ENCODE peak calls at places on chromosomes 13 and 19, in four cellular contexts. One of them, this sample, is unnamed.

GRCh38 chr19:4108767-4109625 is 14.9 kb downstream of the MAP2K2 start:
- DNase-seq in RWPE2: no peak
- DNase-seq in heart right ventricle: no peak
- DNase-seq in pancreas: no peak
- DNase-seq in this sample: no peak

GRCh38 chr19:22608441-22608840 is 25.7 kb upstream of the ZNF492 start:
- DNase-seq in pancreas: no peak
- DNase-seq in heart right ventricle: no peak
- DNase-seq in RWPE2: no peak
- DNase-seq in this sample: no peak

GRCh38 chr19:17001603-17002183 is 24.9 kb downstream of the CPAMD8 start:
- DNase-seq in heart right ventricle: no peak
- DNase-seq in RWPE2: no peak
- DNase-seq in pancreas: peak; percentile 35
- DNase-seq in this sample: no peak

GRCh38 chr13:51883226-51883600 is 21.4 kb downstream of the CCDC70 start:
- DNase-seq in heart right ventricle: no peak
- DNase-seq in pancreas: no peak
- DNase-seq in RWPE2: no peak
- DNase-seq in this sample: no peak

GRCh38 chr13:91220872-91221271 is 126.6 kb upstream of the MIR17HG start:
- DNase-seq in heart right ventricle: no peak
- DNase-seq in pancreas: no peak
- DNase-seq in RWPE2: no peak
- DNase-seq in this sample: no peak

GRCh38 chr19:11234486-11235075 is 4.8 kb upstream of the ANGPTL8 start:
- DNase-seq in heart right ventricle: no peak
- DNase-seq in RWPE2: no peak
- DNase-seq in pancreas: no peak
- DNase-seq in this sample: no peak

GRCh38 chr19:16462757-16463250 is 9.0 kb downstream of the EPS15L1 start:
- DNase-seq in RWPE2: no peak
- DNase-seq in pancreas: no peak
- DNase-seq in heart right ventricle: no peak
- DNase-seq in this sample: no peak

GRCh38 chr19:50861496-50862286 is 7.0 kb downstream of the KLK3 start:
- DNase-seq in pancreas: no peak
- DNase-seq in RWPE2: no peak
- DNase-seq in heart right ventricle: no peak
- DNase-seq in this sample: no peak

GRCh38 chr19:41740415-41741243 is 14.7 kb upstream of the CEACAM6 start:
- DNase-seq in pancreas: no peak
- DNase-seq in heart right ventricle: no peak
- DNase-seq in RWPE2: no peak
- DNase-seq in this sample: no peak

GRCh38 chr19:52200044-52200443 is 10.2 kb downstream of the PPP2R1A start:
- DNase-seq in heart right ventricle: peak; percentile 46
- DNase-seq in RWPE2: no peak
- DNase-seq in pancreas: no peak
- DNase-seq in this sample: no peak

GRCh38 chr13:100197116-100197515 is 108.2 kb downstream of the PCCA start:
- DNase-seq in RWPE2: no peak
- DNase-seq in pancreas: no peak
- DNase-seq in heart right ventricle: no peak
- DNase-seq in this sample: no peak

GRCh38 chr13:85798999-85799646 is at the start of gene SLITRK6:
- DNase-seq in pancreas: no peak
- DNase-seq in heart right ventricle: no peak
- DNase-seq in RWPE2: peak; percentile 60
- DNase-seq in this sample: no peak

GRCh38 chr13:35765941-35766340 is 289.5 kb upstream of the MAB21L1 start:
- DNase-seq in heart right ventricle: no peak
- DNase-seq in RWPE2: no peak
- DNase-seq in pancreas: no peak
- DNase-seq in this sample: peak; percentile 34

GRCh38 chr19:47133021-47133471 is 2.4 kb downstream of the SAE1 start:
- DNase-seq in RWPE2: no peak
- DNase-seq in pancreas: no peak
- DNase-seq in heart right ventricle: no peak
- DNase-seq in this sample: no peak

GRCh38 chr13:84896128-84896527 is 903.1 kb downstream of the SLITRK6 start:
- DNase-seq in pancreas: no peak
- DNase-seq in heart right ventricle: no peak
- DNase-seq in RWPE2: no peak
- DNase-seq in this sample: peak; percentile 29

GRCh38 chr19:18294467-18294864 is 13.0 kb upstream of the JUND start:
- DNase-seq in heart right ventricle: no peak
- DNase-seq in RWPE2: peak; percentile 91
- DNase-seq in pancreas: no peak
- DNase-seq in this sample: no peak

GRCh38 chr13:23796546-23796945 is 92.7 kb downstream of the MIPEP start:
- DNase-seq in heart right ventricle: no peak
- DNase-seq in RWPE2: no peak
- DNase-seq in pancreas: no peak
- DNase-seq in this sample: no peak

GRCh38 chr13:49893591-49893990 is 42.5 kb downstream of the SPRYD7 start:
- DNase-seq in pancreas: no peak
- DNase-seq in heart right ventricle: no peak
- DNase-seq in RWPE2: no peak
- DNase-seq in this sample: no peak

GRCh38 chr13:75902166-75903104 is 266.3 kb downstream of the LMO7 start:
- DNase-seq in pancreas: no peak
- DNase-seq in RWPE2: no peak
- DNase-seq in heart right ventricle: no peak
- DNase-seq in this sample: no peak

GRCh38 chr13:43245374-43245964 is 222.1 kb downstream of the DNAJC15 start:
- DNase-seq in pancreas: no peak
- DNase-seq in RWPE2: peak; percentile 66
- DNase-seq in heart right ventricle: no peak
- DNase-seq in this sample: no peak

GRCh38 chr13:90545070-90545840 is 802.2 kb upstream of the MIR17HG start:
- DNase-seq in RWPE2: no peak
- DNase-seq in pancreas: peak; percentile 19
- DNase-seq in heart right ventricle: peak; percentile 24
- DNase-seq in this sample: no peak

GRCh38 chr13:111911754-111912452 is 155.0 kb upstream of the SOX1 start:
- DNase-seq in RWPE2: no peak
- DNase-seq in pancreas: no peak
- DNase-seq in heart right ventricle: no peak
- DNase-seq in this sample: no peak

GRCh38 chr19:1874554-1875185 is 10.6 kb downstream of the ABHD17A start:
- DNase-seq in pancreas: no peak
- DNase-seq in RWPE2: no peak
- DNase-seq in heart right ventricle: no peak
- DNase-seq in this sample: no peak

GRCh38 chr13:74444877-74445479 is 310.8 kb upstream of the KLF12 start:
- DNase-seq in RWPE2: no peak
- DNase-seq in pancreas: no peak
- DNase-seq in heart right ventricle: no peak
- DNase-seq in this sample: no peak

GRCh38 chr19:42552086-42553065 is 24.1 kb upstream of the CEACAM1 start:
- DNase-seq in RWPE2: no peak
- DNase-seq in heart right ventricle: no peak
- DNase-seq in pancreas: no peak
- DNase-seq in this sample: no peak

GRCh38 chr19:51651216-51651846 is 4.7 kb upstream of the SIGLEC14 start:
- DNase-seq in heart right ventricle: no peak
- DNase-seq in pancreas: no peak
- DNase-seq in RWPE2: no peak
- DNase-seq in this sample: no peak

GRCh38 chr13:29849731-29850212 is 645 bp downstream of the UBL3 start:
- DNase-seq in RWPE2: no peak
- DNase-seq in pancreas: peak; percentile 89
- DNase-seq in heart right ventricle: peak; percentile 62
- DNase-seq in this sample: peak; percentile 80

GRCh38 chr13:113819731-113820715 is 43.9 kb downstream of the GAS6 start:
- DNase-seq in pancreas: peak; percentile 61
- DNase-seq in heart right ventricle: no peak
- DNase-seq in RWPE2: no peak
- DNase-seq in this sample: peak; percentile 77

GRCh38 chr19:34468400-34468799 is 13.2 kb upstream of the WTIP start:
- DNase-seq in RWPE2: no peak
- DNase-seq in pancreas: no peak
- DNase-seq in heart right ventricle: no peak
- DNase-seq in this sample: no peak

GRCh38 chr13:24452044-24452443 is 60.5 kb downstream of the PARP4 start:
- DNase-seq in pancreas: no peak
- DNase-seq in heart right ventricle: no peak
- DNase-seq in RWPE2: no peak
- DNase-seq in this sample: no peak

GRCh38 chr19:32041681-32042292 is 303.6 kb upstream of the ZNF507 start:
- DNase-seq in RWPE2: no peak
- DNase-seq in heart right ventricle: peak; percentile 27
- DNase-seq in pancreas: no peak
- DNase-seq in this sample: no peak

GRCh38 chr13:113369881-113370280 is 6.0 kb upstream of the GRTP1 start:
- DNase-seq in RWPE2: no peak
- DNase-seq in heart right ventricle: no peak
- DNase-seq in pancreas: no peak
- DNase-seq in this sample: no peak

GRCh38 chr19:15317392-15318011 is 14.8 kb downstream of the BRD4 start:
- DNase-seq in RWPE2: no peak
- DNase-seq in pancreas: no peak
- DNase-seq in heart right ventricle: no peak
- DNase-seq in this sample: no peak

GRCh38 chr19:32018014-32018413 is 327.4 kb upstream of the ZNF507 start:
- DNase-seq in heart right ventricle: no peak
- DNase-seq in RWPE2: peak; percentile 80
- DNase-seq in pancreas: no peak
- DNase-seq in this sample: no peak

GRCh38 chr13:102903659-102904407 is 58.0 kb downstream of the ERCC5 start:
- DNase-seq in pancreas: no peak
- DNase-seq in RWPE2: no peak
- DNase-seq in heart right ventricle: no peak
- DNase-seq in this sample: no peak

GRCh38 chr19:41919948-41920712 is 8.1 kb downstream of the ERFL start:
- DNase-seq in pancreas: peak; percentile 9
- DNase-seq in RWPE2: no peak
- DNase-seq in heart right ventricle: no peak
- DNase-seq in this sample: no peak

GRCh38 chr19:49224856-49225255 is 67.3 kb downstream of the TRPM4 start:
- DNase-seq in pancreas: peak; percentile 73
- DNase-seq in RWPE2: peak; percentile 71
- DNase-seq in heart right ventricle: no peak
- DNase-seq in this sample: no peak

DNA sequence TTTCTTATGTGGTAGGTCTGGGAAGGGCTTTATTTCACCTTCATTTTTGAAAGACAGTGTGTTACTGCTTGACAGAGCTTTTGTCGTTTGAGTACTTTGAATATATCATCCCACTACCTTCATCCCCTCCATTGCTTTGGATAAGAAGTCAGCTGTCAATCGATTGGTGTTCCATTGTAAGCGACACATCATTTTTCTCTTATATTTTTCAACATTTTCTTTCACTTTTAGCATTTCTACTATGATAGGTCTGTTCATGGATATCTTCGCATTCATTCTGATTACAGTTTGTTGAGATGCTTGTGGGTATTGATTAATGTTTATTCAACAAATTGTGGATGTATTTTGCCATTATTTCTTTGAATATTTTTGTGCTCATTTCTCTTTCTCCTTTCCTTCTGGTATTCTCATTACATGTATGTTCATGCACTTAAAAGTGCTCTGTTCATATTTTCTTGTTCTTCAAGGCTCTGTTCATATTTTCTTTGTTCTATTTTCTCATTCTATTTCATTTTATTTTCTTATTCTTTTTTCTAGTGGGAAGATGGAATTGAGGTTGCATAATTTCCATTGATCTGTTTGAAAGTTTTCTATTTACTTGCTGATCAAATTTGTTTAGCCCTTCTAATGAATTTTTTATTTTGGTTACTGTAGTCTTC is 29.2 kb downstream of the ZNF546 start:
- DNase-seq in pancreas: no peak
- DNase-seq in RWPE2: no peak
- DNase-seq in heart right ventricle: no peak
- DNase-seq in this sample: no peak
- H3K9me3 ChIP-seq in pancreas: no peaks in the 10 kb centered on the region
- H3K9me3 ChIP-seq in RWPE2: peaks cover 23% of the 10 kb centered on the region
- H3K9me3 ChIP-seq in heart right ventricle: peaks cover 100% of the 10 kb centered on the region
- H3K9me3 ChIP-seq in this sample: peaks cover 100% of the 10 kb centered on the region

GRCh38 chr19:58084596-58085347 is 13.3 kb downstream of the ZSCAN18 start:
- DNase-seq in heart right ventricle: no peak
- DNase-seq in RWPE2: no peak
- DNase-seq in pancreas: no peak
- DNase-seq in this sample: no peak

GRCh38 chr19:58085348-58085875 is 12.6 kb downstream of the ZSCAN18 start:
- DNase-seq in RWPE2: no peak
- DNase-seq in pancreas: peak; percentile 60
- DNase-seq in heart right ventricle: no peak
- DNase-seq in this sample: peak; percentile 76

DNA sequence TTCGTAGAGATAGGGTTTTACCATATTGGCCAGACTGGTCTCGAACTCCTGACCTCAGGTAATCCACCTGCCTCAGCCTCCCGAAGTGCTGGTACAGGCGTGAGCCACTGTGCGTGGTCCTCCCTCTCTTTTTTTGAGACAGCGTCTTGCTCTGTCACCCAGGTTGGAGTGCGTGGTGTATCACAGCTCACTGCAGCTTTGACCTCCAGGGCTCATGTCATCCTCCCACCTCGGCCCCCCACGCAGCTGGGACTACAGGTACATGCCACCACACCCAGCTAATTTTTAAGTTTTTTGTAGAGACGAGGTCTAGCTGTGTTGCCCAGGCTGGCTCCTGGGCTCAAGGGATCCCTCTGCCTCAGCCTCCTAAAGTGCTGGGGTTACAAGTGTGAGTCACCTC is 18.2 kb downstream of the ZSCAN18 start:
- DNase-seq in RWPE2: no peak
- DNase-seq in heart right ventricle: no peak
- DNase-seq in pancreas: no peak
- DNase-seq in this sample: no peak
- H3K9me3 ChIP-seq in RWPE2: peaks cover 9% of the 10 kb centered on the region
- H3K9me3 ChIP-seq in heart right ventricle: peaks cover 98% of the 10 kb centered on the region
- H3K9me3 ChIP-seq in pancreas: no peaks in the 10 kb centered on the region
- H3K9me3 ChIP-seq in this sample: peaks cover 98% of the 10 kb centered on the region

DNA sequence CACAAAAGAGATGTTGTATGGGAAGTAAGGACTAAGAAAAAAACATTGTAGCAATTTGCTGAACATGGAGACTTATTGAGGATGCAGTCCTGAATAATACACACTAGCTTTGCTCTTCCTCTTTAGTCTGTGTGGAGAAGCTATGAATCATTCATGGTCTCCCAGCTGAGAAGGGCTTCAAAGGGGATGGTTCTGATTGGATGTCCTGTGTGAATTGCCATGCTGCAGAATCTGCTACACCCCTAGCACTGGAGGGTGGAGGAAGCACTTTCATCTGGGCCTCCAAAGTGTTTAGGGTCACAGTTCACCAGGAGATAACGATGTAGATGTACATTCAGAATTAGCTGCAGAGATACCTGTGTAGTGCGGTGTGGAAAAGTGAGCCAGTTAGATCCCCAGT is 321.1 kb upstream of the EDNRB start:
- DNase-seq in RWPE2: no peak
- DNase-seq in pancreas: no peak
- DNase-seq in heart right ventricle: no peak
- DNase-seq in this sample: no peak
- H3K9me3 ChIP-seq in RWPE2: no peaks in the 10 kb centered on the region
- H3K9me3 ChIP-seq in pancreas: no peaks in the 10 kb centered on the region
- H3K9me3 ChIP-seq in heart right ventricle: no peaks in the 10 kb centered on the region
- H3K9me3 ChIP-seq in this sample: no peaks in the 10 kb centered on the region

GRCh38 chr19:43858174-43858573 is 31.1 kb downstream of the ZNF283 start:
- DNase-seq in heart right ventricle: no peak
- DNase-seq in pancreas: no peak
- DNase-seq in RWPE2: no peak
- DNase-seq in this sample: no peak
- H3K9me3 ChIP-seq in heart right ventricle: peaks cover 100% of the 10 kb centered on the region
- H3K9me3 ChIP-seq in pancreas: no peaks in the 10 kb centered on the region
- H3K9me3 ChIP-seq in RWPE2: peaks cover 28% of the 10 kb centered on the region
- H3K9me3 ChIP-seq in this sample: no peaks in the 10 kb centered on the region